ENCODE peak calls at places on chromosomes 11 and 22, in seven cellular contexts. F is GM12865; E is heart right ventricle; B is BE2C; N is foreskin fibroblast; Q is cardiac fibroblast; P is CD8-positive, alpha-beta T cell. H is an unnamed sample.

GRCh38 chr22:39815882-39816395 is 77.6 kb downstream of the ENTHD1 start:
- DNase-seq in E (no peak), Q (no peak), F (no peak), P (no peak), N (peak; percentile 11), B (no peak), H (no peak)

GRCh38 chr11:123260511-123261211 is 65.6 kb upstream of the CLMP start:
- DNase-seq in B (no peak), P (no peak), E (no peak), N (no peak), Q (peak; percentile 59), F (no peak), H (no peak)

GRCh38 chr11:71188073-71188472 is 64.3 kb downstream of the SHANK2 start:
- DNase-seq in P (no peak), N (no peak), B (no peak), E (no peak), Q (no peak), F (no peak), H (no peak)

GRCh38 chr11:33704240-33705002 is 3.8 kb upstream of the C11orf91 start:
- DNase-seq in E (no peak), N (no peak), Q (peak; percentile 29), F (no peak), B (no peak), P (no peak), H (no peak)

GRCh38 chr11:77055056-77055680 is 11.6 kb upstream of the CAPN5 start:
- DNase-seq in N (no peak), E (no peak), F (no peak), P (no peak), Q (no peak), B (no peak), H (no peak)

GRCh38 chr11:66976048-66976467 is 954 bp downstream of the C11orf86 start:
- DNase-seq in E (no peak), N (no peak), B (peak; percentile 72), P (no peak), Q (peak; percentile 31), F (no peak), H (no peak)

GRCh38 chr11:45100338-45100737 is 46.1 kb upstream of the PRDM11 start:
- DNase-seq in F (peak; percentile 16), Q (peak; percentile 50), P (no peak), B (peak; percentile 66), E (no peak), N (no peak), H (no peak)

GRCh38 chr22:23639661-23640060 is 7.5 kb upstream of the DRICH1 start:
- DNase-seq in B (no peak), N (no peak), F (no peak), P (no peak), Q (no peak), E (no peak), H (no peak)

GRCh38 chr11:112752563-112752962 is 208.7 kb upstream of the NCAM1 start:
- DNase-seq in E (no peak), B (no peak), F (no peak), N (no peak), P (no peak), Q (no peak), H (no peak)

GRCh38 chr11:129324533-129325175 is 51.0 kb upstream of the BARX2 start:
- DNase-seq in N (peak; percentile 18), B (no peak), E (peak; percentile 33), P (no peak), Q (peak; percentile 38), F (no peak), H (no peak)

GRCh38 chr22:46031561-46031960 is 54.6 kb upstream of the WNT7B start:
- DNase-seq in P (no peak), B (no peak), E (no peak), F (no peak), N (no peak), Q (no peak), H (no peak)

GRCh38 chr11:91158901-91159537 is 936.2 kb upstream of the CHORDC1 start:
- DNase-seq in Q (peak; percentile 47), E (no peak), F (no peak), N (no peak), B (no peak), P (no peak), H (no peak)

GRCh38 chr11:87356428-87356827 is 318.7 kb downstream of the TMEM135 start:
- DNase-seq in P (no peak), N (no peak), E (no peak), F (no peak), Q (no peak), B (no peak), H (no peak)

GRCh38 chr11:21909145-21909544 is 283.7 kb upstream of the ANO5 start:
- DNase-seq in P (no peak), F (no peak), N (no peak), Q (no peak), B (no peak), E (no peak), H (no peak)

GRCh38 chr22:22119003-22119402 is 125.6 kb upstream of the VPREB1 start:
- DNase-seq in P (no peak), F (no peak), E (no peak), B (no peak), N (no peak), Q (no peak), H (no peak)

GRCh38 chr11:1968454-1968995 is 21.4 kb downstream of the MRPL23 start:
- DNase-seq in B (no peak), N (no peak), P (no peak), Q (no peak), E (no peak), F (no peak), H (no peak)

GRCh38 chr11:122146475-122146874 is 30.5 kb upstream of the BLID start:
- DNase-seq in F (no peak), E (no peak), B (no peak), Q (peak; percentile 70), N (peak; percentile 39), P (no peak), H (no peak)
- H3K4me3 ChIP-seq in F (no peak overlapping the region), E (no peak overlapping the region), B (no peak overlapping the region), Q (no peak overlapping the region), N (no peak overlapping the region), P (no peak overlapping the region), H (no peak overlapping the region)

GRCh38 chr11:8286886-8287285 is 23.2 kb upstream of the LMO1 start:
- DNase-seq in Q (no peak), E (no peak), P (no peak), N (no peak), B (no peak), F (no peak), H (no peak)

GRCh38 chr11:8289426-8290047 is 25.9 kb upstream of the LMO1 start:
- DNase-seq in N (no peak), F (no peak), B (no peak), Q (no peak), E (no peak), P (no peak), H (no peak)

GRCh38 chr11:8287297-8288070 is 23.8 kb upstream of the LMO1 start:
- DNase-seq in N (no peak), P (no peak), Q (no peak), F (no peak), B (no peak), E (no peak), H (no peak)

GRCh38 chr11:8288824-8289223 is 25.1 kb upstream of the LMO1 start:
- DNase-seq in E (no peak), P (no peak), Q (no peak), B (no peak), N (no peak), F (no peak), H (no peak)

DNA sequence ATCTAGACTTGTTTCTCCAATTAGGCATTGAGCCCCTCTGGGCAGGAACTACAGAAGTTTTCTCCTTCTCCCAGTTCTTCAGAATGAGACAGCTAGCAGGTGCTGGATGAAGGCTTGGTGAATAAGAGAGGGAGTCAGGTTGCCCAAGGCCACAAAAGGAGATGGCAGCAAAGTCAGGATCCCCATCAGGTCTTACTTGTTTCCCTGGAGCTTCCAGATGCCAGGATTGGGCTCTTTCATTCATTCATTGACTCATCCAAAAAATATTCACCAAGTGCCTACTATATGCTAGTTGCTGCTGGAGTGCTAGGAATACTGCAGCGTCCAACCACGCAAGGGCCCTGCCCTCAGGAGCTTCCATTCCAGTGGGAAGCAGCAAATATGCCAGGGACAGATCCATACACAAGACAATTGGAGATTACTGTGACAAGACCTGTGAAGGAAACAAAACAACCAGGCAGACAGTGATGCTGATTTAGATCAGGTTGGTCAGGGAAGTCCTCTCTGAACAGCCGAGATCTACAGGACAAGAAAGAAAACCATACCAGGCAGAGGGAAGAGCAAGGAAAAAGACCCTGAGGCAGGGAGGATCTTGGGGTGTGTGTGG is 24.6 kb upstream of the LMO1 start:
- DNase-seq in F (no peak), B (no peak), N (no peak), Q (no peak), E (no peak), P (no peak), H (no peak)
- TF ChIP-seq CTCF in F (no peak), B (no peak), N (no peak), Q (no peak), E (no peak), P (no peak), H (no peak)

GRCh38 chr11:119016216-119017009 is 1.7 kb downstream of the RPS25 start:
- DNase-seq in B (no peak), Q (no peak), F (no peak), E (no peak), P (no peak), N (no peak), H (no peak)
- H3K4me3 ChIP-seq in B (peak overlapping the region; percentile 87), Q (peak overlapping the region; percentile 97), F (peak overlapping the region; percentile 94), E (no peak overlapping the region), P (peak overlapping the region; percentile 98), N (peak overlapping the region; percentile 76), H (peak overlapping the region; percentile 88)

GRCh38 chr11:69813839-69814238 is 5.4 kb downstream of the FGF3 start:
- DNase-seq in E (no peak), F (no peak), P (no peak), B (no peak), N (no peak), Q (no peak), H (no peak)
- TF ChIP-seq CTCF in E (no peak), F (no peak), P (no peak), B (no peak), N (no peak), Q (no peak), H (no peak)

DNA sequence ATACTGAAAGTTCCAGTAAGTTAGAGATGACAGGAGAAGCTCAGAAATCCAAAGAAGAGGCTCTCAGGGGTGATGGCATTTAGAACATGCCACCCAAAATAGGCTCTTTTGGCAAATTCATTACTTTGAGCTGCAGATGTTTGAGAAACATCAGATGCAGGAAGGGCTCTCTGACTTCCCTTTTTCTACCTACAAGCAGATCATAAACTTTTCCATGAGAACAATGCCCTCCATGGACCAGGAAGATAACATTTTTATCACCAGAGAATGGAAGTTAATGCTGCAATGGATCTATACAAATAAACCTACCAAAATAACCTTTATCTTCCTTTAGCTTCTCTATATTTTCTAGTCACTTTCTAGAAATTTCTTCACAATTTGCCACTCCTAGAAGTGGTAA is 32.7 kb upstream of the FAR1 start:
- DNase-seq in N (no peak), P (no peak), E (no peak), B (no peak), Q (no peak), F (no peak), H (no peak)
- H3K4me3 ChIP-seq in N (no peak overlapping the region), P (no peak overlapping the region), E (no peak overlapping the region), B (no peak overlapping the region), Q (no peak overlapping the region), F (no peak overlapping the region), H (no peak overlapping the region)

GRCh38 chr11:61294717-61295595 is at the start of gene VWCE:
- DNase-seq in E (peak; percentile 51), Q (peak; percentile 37), N (peak; percentile 57), F (peak; percentile 90), B (peak; percentile 60), P (peak; percentile 42), H (no peak)
- TF ChIP-seq CTCF in E (peak; percentile 24), Q (peak; percentile 15), N (peak; percentile 30), F (peak; percentile 29), B (no peak), P (no peak), H (peak; percentile 29)

H was measured in epithelial cell of proximal tubule.